ENCODE peak calls at places on chromosomes 1 and 21, in four cellular contexts. N is endothelial cell, J is HTR-8/SVneo, I is NCI-H1105. S is an unnamed sample.

GRCh38 chr1:93614550-93615200 is 67.0 kb downstream of the BCAR3 start:
- DNase-seq in J (no peak), N (no peak), I (no peak), S (no peak)

GRCh38 chr1:229117664-229118300 is 153.1 kb upstream of the RAB4A start:
- DNase-seq in I (peak), N (no peak), J (no peak), S (no peak)

GRCh38 chr1:226827458-226827857 is 43.0 kb upstream of the PSEN2 start:
- DNase-seq in N (no peak), I (no peak), J (no peak), S (no peak)

GRCh38 chr1:53349369-53349705 is 21.5 kb upstream of the LRP8 start:
- DNase-seq in N (no peak), I (no peak), J (no peak), S (no peak)

GRCh38 chr1:247322849-247323586 is 8.6 kb downstream of the ZNF496 start:
- DNase-seq in N (no peak), J (no peak), I (no peak), S (no peak)

GRCh38 chr1:90850925-90851710 is 134.0 kb upstream of the BARHL2 start:
- DNase-seq in J (peak), N (peak), I (peak), S (no peak)

GRCh38 chr1:108777839-108778238 is 31.4 kb downstream of the STXBP3 start:
- DNase-seq in N (no peak), J (no peak), I (no peak), S (no peak)

GRCh38 chr1:29688477-29689365 is 452.4 kb downstream of the PTPRU start:
- DNase-seq in J (peak), I (no peak), N (no peak), S (no peak)

GRCh38 chr1:77100870-77101269 is 118.4 kb downstream of the PIGK start:
- DNase-seq in J (no peak), N (no peak), I (no peak), S (no peak)

GRCh38 chr1:7002728-7003127 is 217.5 kb downstream of the CAMTA1 start:
- DNase-seq in J (no peak), I (no peak), N (no peak), S (no peak)

GRCh38 chr1:199778324-199778955 is 249.1 kb upstream of the NR5A2 start:
- DNase-seq in I (no peak), N (no peak), J (no peak), S (no peak)

GRCh38 chr1:231064418-231064817 is 24.4 kb upstream of the FAM89A start:
- DNase-seq in N (no peak), J (no peak), I (no peak), S (no peak)

GRCh38 chr1:168676029-168676812 is 52.8 kb downstream of the DPT start:
- DNase-seq in J (no peak), N (no peak), I (no peak), S (no peak)

GRCh38 chr1:66957938-66958337 is 33.1 kb downstream of the MIER1 start:
- DNase-seq in N (no peak), I (no peak), J (no peak), S (no peak)

GRCh38 chr1:234164098-234164709 is 209.1 kb upstream of the COA6 start:
- DNase-seq in J (no peak), I (no peak), N (no peak), S (no peak)

GRCh38 chr1:206725053-206725963 is 40.6 kb downstream of the MAPKAPK2 start:
- DNase-seq in J (peak), I (no peak), N (peak), S (peak)

GRCh38 chr1:110495926-110496600 is 22.9 kb downstream of the KCNA10 start:
- DNase-seq in I (peak), N (peak), J (peak), S (peak)

GRCh38 chr21:45984584-45985095 is 3.1 kb downstream of the COL6A1 start:
- DNase-seq in J (no peak), I (no peak), N (no peak), S (no peak)

GRCh38 chr1:10815863-10816195 is 19.4 kb upstream of the CASZ1 start:
- DNase-seq in N (no peak), J (no peak), I (no peak), S (no peak)

GRCh38 chr1:204154525-204155255 is 2.8 kb upstream of the ETNK2 start:
- DNase-seq in J (no peak), I (no peak), N (no peak), S (no peak)

GRCh38 chr1:159921251-159921650 is 4.1 kb downstream of the TAGLN2 start:
- DNase-seq in N (no peak), I (no peak), J (no peak), S (no peak)

GRCh38 chr1:47708658-47709301 is 270.9 kb downstream of the FOXD2 start:
- DNase-seq in I (peak), N (peak), J (no peak), S (no peak)

GRCh38 chr1:921011-921837 is 2.5 kb upstream of the SAMD11 start:
- DNase-seq in I (peak), J (peak), N (peak), S (peak)

GRCh38 chr1:108612496-108612895 is 48.4 kb downstream of the HENMT1 start:
- DNase-seq in N (no peak), J (no peak), I (no peak), S (no peak)

GRCh38 chr1:214101246-214101645 is 113.5 kb downstream of the PROX1 start:
- DNase-seq in I (no peak), N (no peak), J (no peak), S (no peak)

GRCh38 chr1:96541491-96541890 is 180.1 kb upstream of the PTBP2 start:
- DNase-seq in I (no peak), N (no peak), J (no peak), S (no peak)

GRCh38 chr1:8903908-8904650 is 25.6 kb upstream of the ENO1 start:
- DNase-seq in N (no peak), J (peak), I (no peak), S (no peak)

GRCh38 chr1:159943908-159944622 is 1.3 kb downstream of the IGSF9 start:
- DNase-seq in I (peak), N (no peak), J (no peak), S (no peak)

GRCh38 chr1:59173721-59174120 is 123.2 kb upstream of the FGGY start:
- DNase-seq in I (no peak), N (no peak), J (no peak), S (no peak)

GRCh38 chr1:158289722-158290570 is at the start of gene CD1C:
- DNase-seq in N (no peak), J (no peak), I (no peak), S (no peak)

GRCh38 chr1:91582431-91582921 is 81.8 kb downstream of the CDC7 start:
- DNase-seq in N (no peak), I (no peak), J (peak), S (no peak)

S was measured in neuronal stem cell.